ENCODE peak calls at places on chromosomes 7 and 10, in ten cellular contexts. One of them, this sample, is unnamed.

GRCh38 chr10:132185601-132186487 is 904 bp upstream of the DPYSL4 start:
- DNase-seq in hepatocyte: peak
- DNase-seq in cardiac muscle cell: peak
- DNase-seq in colonic mucosa: peak
- DNase-seq in CD8-positive, alpha-beta T cell: peak
- DNase-seq in thoracic aorta: no peak
- DNase-seq in ovary: no peak
- DNase-seq in A673: no peak
- DNase-seq in adrenal gland: peak
- DNase-seq in pancreas: peak
- DNase-seq in this sample: no peak

GRCh38 chr10:74640134-74640533 is 186.3 kb upstream of the KAT6B start:
- DNase-seq in cardiac muscle cell: no peak
- DNase-seq in thoracic aorta: no peak
- DNase-seq in ovary: no peak
- DNase-seq in adrenal gland: no peak
- DNase-seq in colonic mucosa: no peak
- DNase-seq in pancreas: no peak
- DNase-seq in CD8-positive, alpha-beta T cell: no peak
- DNase-seq in hepatocyte: no peak
- DNase-seq in A673: no peak
- DNase-seq in this sample: no peak

GRCh38 chr7:151380199-151381082 is 29.4 kb downstream of the WDR86 start:
- DNase-seq in CD8-positive, alpha-beta T cell: no peak
- DNase-seq in cardiac muscle cell: no peak
- DNase-seq in thoracic aorta: no peak
- DNase-seq in hepatocyte: no peak
- DNase-seq in adrenal gland: no peak
- DNase-seq in colonic mucosa: no peak
- DNase-seq in pancreas: no peak
- DNase-seq in ovary: no peak
- DNase-seq in A673: no peak
- DNase-seq in this sample: no peak

GRCh38 chr10:132115736-132116135 is 50.0 kb downstream of the JAKMIP3 start:
- DNase-seq in CD8-positive, alpha-beta T cell: no peak
- DNase-seq in thoracic aorta: no peak
- DNase-seq in hepatocyte: no peak
- DNase-seq in adrenal gland: no peak
- DNase-seq in pancreas: no peak
- DNase-seq in A673: no peak
- DNase-seq in cardiac muscle cell: no peak
- DNase-seq in colonic mucosa: no peak
- DNase-seq in ovary: no peak
- DNase-seq in this sample: peak

GRCh38 chr10:73601486-73601921 is 10.4 kb upstream of the USP54 start:
- DNase-seq in pancreas: no peak
- DNase-seq in adrenal gland: no peak
- DNase-seq in CD8-positive, alpha-beta T cell: no peak
- DNase-seq in cardiac muscle cell: peak
- DNase-seq in colonic mucosa: peak
- DNase-seq in hepatocyte: peak
- DNase-seq in A673: no peak
- DNase-seq in thoracic aorta: no peak
- DNase-seq in ovary: no peak
- DNase-seq in this sample: peak

GRCh38 chr10:13051126-13051694 is 48.8 kb upstream of the OPTN start:
- DNase-seq in CD8-positive, alpha-beta T cell: no peak
- DNase-seq in adrenal gland: no peak
- DNase-seq in pancreas: no peak
- DNase-seq in colonic mucosa: no peak
- DNase-seq in hepatocyte: no peak
- DNase-seq in A673: no peak
- DNase-seq in cardiac muscle cell: no peak
- DNase-seq in thoracic aorta: no peak
- DNase-seq in ovary: no peak
- DNase-seq in this sample: no peak

GRCh38 chr7:77685219-77685618 is 11.0 kb upstream of the RSBN1L start:
- DNase-seq in ovary: peak
- DNase-seq in pancreas: no peak
- DNase-seq in A673: no peak
- DNase-seq in CD8-positive, alpha-beta T cell: no peak
- DNase-seq in hepatocyte: peak
- DNase-seq in colonic mucosa: peak
- DNase-seq in adrenal gland: no peak
- DNase-seq in cardiac muscle cell: no peak
- DNase-seq in thoracic aorta: no peak
- DNase-seq in this sample: no peak

GRCh38 chr10:130230036-130230435 is 93.8 kb downstream of the GLRX3 start:
- DNase-seq in hepatocyte: no peak
- DNase-seq in colonic mucosa: no peak
- DNase-seq in adrenal gland: no peak
- DNase-seq in ovary: no peak
- DNase-seq in thoracic aorta: no peak
- DNase-seq in cardiac muscle cell: no peak
- DNase-seq in CD8-positive, alpha-beta T cell: peak
- DNase-seq in A673: no peak
- DNase-seq in pancreas: no peak
- DNase-seq in this sample: no peak

DNA sequence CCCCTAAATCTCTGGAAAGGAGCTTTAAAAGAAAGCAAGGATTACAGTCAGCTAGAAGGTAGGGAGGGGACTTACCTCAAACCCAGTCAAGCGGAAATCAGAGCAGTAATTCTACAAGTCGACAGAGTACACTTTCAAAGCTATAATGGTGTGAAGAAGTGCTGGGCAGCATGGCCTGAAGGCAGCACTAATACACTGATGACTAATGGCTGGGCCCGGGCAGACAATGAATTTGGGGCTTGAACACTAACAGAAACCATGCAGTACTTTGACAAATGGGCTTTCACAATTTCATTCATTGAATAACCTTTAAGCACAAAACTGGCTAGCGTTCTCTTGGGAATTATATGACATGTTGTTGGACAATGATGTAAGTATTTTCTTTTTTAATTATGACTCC is 4.7 kb downstream of the GLI3 start:
- DNase-seq in thoracic aorta: no peak
- DNase-seq in hepatocyte: peak
- DNase-seq in adrenal gland: no peak
- DNase-seq in cardiac muscle cell: no peak
- DNase-seq in A673: peak
- DNase-seq in pancreas: no peak
- DNase-seq in ovary: no peak
- DNase-seq in CD8-positive, alpha-beta T cell: no peak
- DNase-seq in colonic mucosa: no peak
- DNase-seq in this sample: no peak
- H3K4me3 ChIP-seq in thoracic aorta: no peak
- H3K4me3 ChIP-seq in hepatocyte: no peak
- H3K4me3 ChIP-seq in adrenal gland: no peak
- H3K4me3 ChIP-seq in cardiac muscle cell: no peak
- H3K4me3 ChIP-seq in A673: peak
- H3K4me3 ChIP-seq in pancreas: no peak
- H3K4me3 ChIP-seq in ovary: no peak
- H3K4me3 ChIP-seq in CD8-positive, alpha-beta T cell: no peak
- H3K4me3 ChIP-seq in colonic mucosa: no peak
- H3K4me3 ChIP-seq in this sample: no peak

GRCh38 chr10:125611216-125611615 is 71.7 kb downstream of the TEX36 start:
- DNase-seq in hepatocyte: no peak
- DNase-seq in pancreas: no peak
- DNase-seq in A673: no peak
- DNase-seq in CD8-positive, alpha-beta T cell: no peak
- DNase-seq in colonic mucosa: no peak
- DNase-seq in cardiac muscle cell: no peak
- DNase-seq in adrenal gland: no peak
- DNase-seq in ovary: no peak
- DNase-seq in thoracic aorta: no peak
- DNase-seq in this sample: no peak

GRCh38 chr10:125608474-125608873 is 74.5 kb downstream of the TEX36 start:
- DNase-seq in A673: no peak
- DNase-seq in thoracic aorta: no peak
- DNase-seq in colonic mucosa: no peak
- DNase-seq in pancreas: no peak
- DNase-seq in hepatocyte: no peak
- DNase-seq in CD8-positive, alpha-beta T cell: no peak
- DNase-seq in cardiac muscle cell: no peak
- DNase-seq in ovary: no peak
- DNase-seq in adrenal gland: no peak
- DNase-seq in this sample: no peak

GRCh38 chr10:125605167-125605566 is 77.8 kb downstream of the TEX36 start:
- DNase-seq in A673: no peak
- DNase-seq in ovary: no peak
- DNase-seq in CD8-positive, alpha-beta T cell: no peak
- DNase-seq in thoracic aorta: no peak
- DNase-seq in hepatocyte: peak
- DNase-seq in colonic mucosa: no peak
- DNase-seq in adrenal gland: no peak
- DNase-seq in pancreas: no peak
- DNase-seq in cardiac muscle cell: no peak
- DNase-seq in this sample: peak

GRCh38 chr10:125606406-125606805 is 76.6 kb downstream of the TEX36 start:
- DNase-seq in hepatocyte: no peak
- DNase-seq in adrenal gland: no peak
- DNase-seq in colonic mucosa: no peak
- DNase-seq in pancreas: no peak
- DNase-seq in thoracic aorta: no peak
- DNase-seq in CD8-positive, alpha-beta T cell: no peak
- DNase-seq in A673: peak
- DNase-seq in cardiac muscle cell: no peak
- DNase-seq in ovary: no peak
- DNase-seq in this sample: no peak

DNA sequence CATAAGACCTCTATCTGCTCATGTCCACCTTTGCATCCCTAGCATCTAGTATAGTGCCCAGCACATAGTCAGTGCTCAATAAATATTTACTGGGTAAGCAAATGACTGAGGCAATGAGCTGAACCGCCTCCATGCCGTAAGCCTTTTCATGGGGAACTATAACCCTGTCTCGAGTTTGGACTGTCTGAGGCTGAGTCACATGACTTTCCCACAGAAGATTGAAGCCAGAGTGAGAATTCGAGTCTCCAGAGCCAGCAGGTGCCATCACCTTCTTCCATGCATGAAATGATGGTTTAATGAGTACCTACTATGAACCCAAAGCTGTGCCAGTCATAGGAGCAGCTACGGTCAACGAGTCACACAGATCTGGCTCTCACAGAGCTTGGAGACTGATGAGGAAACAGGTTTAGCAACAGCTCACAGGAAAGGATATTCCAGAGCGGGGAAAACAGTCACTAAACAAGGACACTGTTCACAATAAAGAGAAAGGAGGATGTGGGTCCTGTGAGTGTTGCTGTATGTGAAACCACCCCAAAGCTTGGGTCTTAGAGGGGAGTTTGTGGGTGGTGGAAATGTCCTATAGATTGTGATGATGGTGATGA is 75.2 kb downstream of the TEX36 start:
- DNase-seq in colonic mucosa: no peak
- DNase-seq in hepatocyte: no peak
- DNase-seq in pancreas: no peak
- DNase-seq in A673: no peak
- DNase-seq in thoracic aorta: no peak
- DNase-seq in adrenal gland: no peak
- DNase-seq in cardiac muscle cell: no peak
- DNase-seq in CD8-positive, alpha-beta T cell: no peak
- DNase-seq in ovary: no peak
- DNase-seq in this sample: no peak
- H3K27ac ChIP-seq in colonic mucosa: no peak
- H3K27ac ChIP-seq in hepatocyte: no peak
- H3K27ac ChIP-seq in pancreas: no peak
- H3K27ac ChIP-seq in A673: no peak
- H3K27ac ChIP-seq in thoracic aorta: no peak
- H3K27ac ChIP-seq in adrenal gland: no peak
- H3K27ac ChIP-seq in cardiac muscle cell: no peak
- H3K27ac ChIP-seq in CD8-positive, alpha-beta T cell: no peak
- H3K27ac ChIP-seq in ovary: no peak
- H3K27ac ChIP-seq in this sample: no peak

GRCh38 chr7:70506463-70506862 is 625.5 kb upstream of the GALNT17 start:
- DNase-seq in thoracic aorta: no peak
- DNase-seq in cardiac muscle cell: peak
- DNase-seq in hepatocyte: peak
- DNase-seq in ovary: no peak
- DNase-seq in A673: peak
- DNase-seq in pancreas: no peak
- DNase-seq in adrenal gland: no peak
- DNase-seq in CD8-positive, alpha-beta T cell: no peak
- DNase-seq in colonic mucosa: no peak
- DNase-seq in this sample: no peak
- TF ChIP-seq CTCF in thoracic aorta: no peak
- TF ChIP-seq CTCF in cardiac muscle cell: no peak
- TF ChIP-seq CTCF in hepatocyte: peak
- TF ChIP-seq CTCF in ovary: no peak
- TF ChIP-seq CTCF in A673: peak
- TF ChIP-seq CTCF in pancreas: no peak
- TF ChIP-seq CTCF in adrenal gland: no peak
- TF ChIP-seq CTCF in CD8-positive, alpha-beta T cell: no peak
- TF ChIP-seq CTCF in colonic mucosa: no peak
- TF ChIP-seq CTCF in this sample: peak

GRCh38 chr10:11546581-11546980 is 64.9 kb downstream of the USP6NL start:
- DNase-seq in CD8-positive, alpha-beta T cell: no peak
- DNase-seq in colonic mucosa: no peak
- DNase-seq in adrenal gland: no peak
- DNase-seq in pancreas: no peak
- DNase-seq in thoracic aorta: no peak
- DNase-seq in ovary: no peak
- DNase-seq in cardiac muscle cell: no peak
- DNase-seq in A673: peak
- DNase-seq in hepatocyte: no peak
- DNase-seq in this sample: no peak
- H3K4me3 ChIP-seq in CD8-positive, alpha-beta T cell: no peak
- H3K4me3 ChIP-seq in colonic mucosa: no peak
- H3K4me3 ChIP-seq in adrenal gland: no peak
- H3K4me3 ChIP-seq in pancreas: no peak
- H3K4me3 ChIP-seq in thoracic aorta: no peak
- H3K4me3 ChIP-seq in ovary: no peak
- H3K4me3 ChIP-seq in cardiac muscle cell: no peak
- H3K4me3 ChIP-seq in A673: peak
- H3K4me3 ChIP-seq in hepatocyte: no peak
- H3K4me3 ChIP-seq in this sample: no peak

GRCh38 chr10:44984671-44985101 is 6.1 kb upstream of the DEPP1 start:
- DNase-seq in hepatocyte: no peak
- DNase-seq in CD8-positive, alpha-beta T cell: no peak
- DNase-seq in adrenal gland: peak
- DNase-seq in A673: no peak
- DNase-seq in cardiac muscle cell: no peak
- DNase-seq in thoracic aorta: no peak
- DNase-seq in pancreas: peak
- DNase-seq in ovary: peak
- DNase-seq in colonic mucosa: no peak
- DNase-seq in this sample: no peak
- H3K27ac ChIP-seq in hepatocyte: peak
- H3K27ac ChIP-seq in CD8-positive, alpha-beta T cell: no peak
- H3K27ac ChIP-seq in adrenal gland: peak
- H3K27ac ChIP-seq in A673: no peak
- H3K27ac ChIP-seq in cardiac muscle cell: peak
- H3K27ac ChIP-seq in thoracic aorta: peak
- H3K27ac ChIP-seq in pancreas: no peak
- H3K27ac ChIP-seq in ovary: peak
- H3K27ac ChIP-seq in colonic mucosa: no peak
- H3K27ac ChIP-seq in this sample: no peak